ENCODE peak calls at places on chromosomes 5 and 9, in nine cellular contexts. L is amniotic stem cell, A is cardiac muscle cell, P is T-helper 9 cell, J is foreskin fibroblast, H is adipocyte, R is SW 1271, E is H54, M is NCI-H2029. N is an unnamed sample.

GRCh38 chr5:178785999-178786398 is 55.5 kb upstream of the ZNF354A start:
- DNase-seq in H (no peak), R (no peak), P (no peak), L (no peak), M (no peak), E (peak), A (no peak), J (no peak), N (peak)

GRCh38 chr5:119578937-119579336 is 50.4 kb upstream of the FAM170A start:
- DNase-seq in H (no peak), J (peak), P (no peak), L (no peak), E (peak), R (peak), A (peak), M (no peak), N (peak)

GRCh38 chr9:111598730-111599091 is 736 bp downstream of the PTGR1 start:
- DNase-seq in E (no peak), J (peak), M (no peak), L (no peak), H (peak), P (no peak), A (peak), R (no peak), N (peak)

GRCh38 chr5:148816357-148816756 is 10.1 kb upstream of the ADRB2 start:
- DNase-seq in P (no peak), L (no peak), H (no peak), R (no peak), J (no peak), E (no peak), M (no peak), A (no peak), N (no peak)

GRCh38 chr9:93984860-93985259 is 29.7 kb upstream of the BARX1 start:
- DNase-seq in E (no peak), L (no peak), M (peak), A (no peak), H (no peak), R (no peak), J (no peak), P (no peak), N (no peak)

GRCh38 chr9:124505901-124506346 is 1.3 kb downstream of the NR5A1 start:
- DNase-seq in J (no peak), A (no peak), P (no peak), L (no peak), R (no peak), M (no peak), E (no peak), H (no peak), N (no peak)

GRCh38 chr9:137376386-137376785 is 46.6 kb downstream of the EXD3 start:
- DNase-seq in E (no peak), L (no peak), R (no peak), M (no peak), J (no peak), H (no peak), A (no peak), P (no peak), N (no peak)

GRCh38 chr5:180070726-180071417 is 687 bp downstream of the RNF130 start:
- DNase-seq in A (peak), J (peak), L (peak), H (peak), M (peak), E (peak), P (no peak), R (no peak), N (peak)

GRCh38 chr5:121384359-121384758 is 467.3 kb upstream of the FTMT start:
- DNase-seq in R (no peak), H (no peak), L (no peak), E (no peak), J (no peak), M (no peak), A (no peak), P (no peak), N (no peak)

GRCh38 chr9:126692041-126692758 is 78.5 kb downstream of the LMX1B start:
- DNase-seq in E (no peak), R (no peak), H (no peak), P (no peak), M (no peak), J (no peak), A (no peak), L (no peak), N (no peak)

GRCh38 chr5:172149073-172149472 is 39.0 kb downstream of the STK10 start:
- DNase-seq in E (peak), J (peak), H (peak), L (no peak), R (no peak), P (no peak), M (no peak), A (peak), N (no peak)

GRCh38 chr5:107673106-107673367 is 2.3 kb upstream of the EFNA5 start:
- DNase-seq in J (no peak), R (no peak), E (no peak), M (no peak), L (no peak), A (no peak), P (no peak), H (no peak), N (no peak)

GRCh38 chr9:73869261-73869660 is 627.9 kb upstream of the RORB start:
- DNase-seq in H (peak), R (peak), A (peak), P (no peak), L (peak), M (peak), J (peak), E (peak), N (peak)

GRCh38 chr9:136219276-136219675 is 14.3 kb upstream of the LHX3 start:
- DNase-seq in P (no peak), E (no peak), R (no peak), A (peak), H (no peak), L (no peak), J (peak), M (no peak), N (peak)

GRCh38 chr5:145062280-145062679 is 772.9 kb downstream of the PRELID2 start:
- DNase-seq in H (peak), M (no peak), L (no peak), R (no peak), J (no peak), A (no peak), P (no peak), E (no peak), N (no peak)